ENCODE peak calls at places on chromosomes 2 and 18, in five cellular contexts. K is K562, Y is thoracic aorta, W is H9, B is MM.1S. D is an unnamed sample. For H3K4me1 and H3K27me3, the result is how much of the 10 kb centered on the place peaks cover.

GRCh38 chr2:33304032-33304864 is 172.2 kb upstream of the RASGRP3 start:
- DNase-seq in B (no peak), W (no peak), K (no peak), Y (no peak), D (no peak)

GRCh38 chr2:65129276-65129612 is 662 bp downstream of the RAB1A start:
- DNase-seq in K (no peak), Y (no peak), B (no peak), W (no peak), D (no peak)

GRCh38 chr18:48314694-48315093 is 94.5 kb downstream of the ZBTB7C start:
- DNase-seq in B (no peak), Y (no peak), W (peak), K (no peak), D (no peak)

GRCh38 chr2:98346259-98347236 is at the start of gene CNGA3:
- DNase-seq in K (peak), B (no peak), Y (no peak), W (peak), D (no peak)

GRCh38 chr2:98835831-98836385 is 100.1 kb downstream of the CRACDL start:
- DNase-seq in K (no peak), B (no peak), W (no peak), Y (no peak), D (no peak)

GRCh38 chr2:133063792-133064191 is 393.8 kb upstream of the LYPD1 start:
- DNase-seq in K (no peak), B (peak), W (peak), Y (no peak), D (no peak)

GRCh38 chr2:168781191-168781818 is 21.1 kb upstream of the NOSTRIN start:
- DNase-seq in Y (no peak), K (no peak), W (no peak), B (no peak), D (no peak)

GRCh38 chr2:41701231-41701630 is 346.6 kb upstream of the PKDCC start:
- DNase-seq in Y (no peak), W (no peak), B (no peak), K (no peak), D (no peak)

GRCh38 chr2:181682026-181682789 is 1.9 kb upstream of the NEUROD1 start:
- DNase-seq in Y (no peak), B (no peak), K (no peak), W (no peak), D (no peak)

GRCh38 chr18:7117390-7118355 is at the start of gene LAMA1:
- DNase-seq in W (peak), B (no peak), Y (no peak), K (no peak), D (no peak)

GRCh38 chr18:41966943-41967342 is 11.9 kb downstream of the PIK3C3 start:
- DNase-seq in W (no peak), Y (no peak), K (no peak), B (no peak), D (no peak)

GRCh38 chr2:46229134-46230063 is 67.8 kb upstream of the EPAS1 start:
- DNase-seq in B (no peak), W (peak), K (no peak), Y (no peak), D (no peak)

GRCh38 chr2:95380280-95380679 is 22.2 kb upstream of the FAHD2A start:
- DNase-seq in K (no peak), B (no peak), Y (no peak), W (no peak), D (peak)

GRCh38 chr2:19899853-19900525 is 1.8 kb downstream of the TTC32 start:
- DNase-seq in K (no peak), Y (no peak), B (peak), W (no peak), D (no peak)

GRCh38 chr2:101989740-101990460 is 1.9 kb upstream of the IL1R2 start:
- DNase-seq in Y (no peak), B (no peak), K (no peak), W (no peak), D (no peak)

GRCh38 chr2:39733070-39733674 is 45.9 kb downstream of the THUMPD2 start:
- DNase-seq in K (no peak), W (no peak), Y (no peak), B (no peak), D (no peak)

GRCh38 chr2:231613054-231613654 is 20.5 kb downstream of the TEX44 start:
- DNase-seq in K (no peak), B (no peak), Y (no peak), W (no peak), D (peak)

GRCh38 chr2:18154259-18154658 is 275.8 kb downstream of the KCNS3 start:
- DNase-seq in B (no peak), K (no peak), W (no peak), Y (no peak), D (no peak)

GRCh38 chr2:111659361-111660281 is 224.4 kb downstream of the ANAPC1 start:
- DNase-seq in B (peak), Y (peak), K (no peak), W (peak), D (peak)

GRCh38 chr2:208570851-208571763 is 164.5 kb downstream of the PTH2R start:
- DNase-seq in B (no peak), K (peak), Y (no peak), W (no peak), D (no peak)

GRCh38 chr2:289362-290089 is 1.6 kb upstream of the ALKAL2 start:
- DNase-seq in B (no peak), K (peak), W (peak), Y (no peak), D (no peak)

GRCh38 chr2:177735318-177735803 is 337.2 kb downstream of the PDE11A start:
- DNase-seq in K (no peak), Y (no peak), W (no peak), B (no peak), D (no peak)

GRCh38 chr2:127104881-127105655 is 1.9 kb downstream of the BIN1 start:
- DNase-seq in B (no peak), K (no peak), W (peak), Y (no peak), D (peak)

GRCh38 chr2:82994186-82994585 is 1464.9 kb downstream of the SUCLG1 start:
- DNase-seq in W (no peak), K (no peak), B (no peak), Y (no peak), D (no peak)

GRCh38 chr2:128475427-128476211 is 157.0 kb upstream of the HS6ST1 start:
- DNase-seq in B (no peak), W (peak), Y (no peak), K (no peak), D (no peak)

GRCh38 chr2:238158807-238159539 is at the start of gene ERFE:
- DNase-seq in W (peak), Y (no peak), K (peak), B (peak), D (no peak)

GRCh38 chr2:9653485-9654271 is 22.9 kb upstream of the YWHAQ start:
- DNase-seq in Y (no peak), W (no peak), B (no peak), K (no peak), D (no peak)

GRCh38 chr18:58272779-58273500 is 228.9 kb downstream of the NEDD4L start:
- DNase-seq in B (no peak), Y (no peak), W (no peak), K (no peak), D (no peak)

GRCh38 chr18:61831071-61831470 is 61.7 kb downstream of the RNF152 start:
- DNase-seq in K (no peak), B (no peak), Y (no peak), W (no peak), D (no peak)

GRCh38 chr2:99971326-99971965 is 170.9 kb downstream of the AFF3 start:
- DNase-seq in Y (no peak), W (no peak), K (no peak), B (no peak), D (no peak)

DNA sequence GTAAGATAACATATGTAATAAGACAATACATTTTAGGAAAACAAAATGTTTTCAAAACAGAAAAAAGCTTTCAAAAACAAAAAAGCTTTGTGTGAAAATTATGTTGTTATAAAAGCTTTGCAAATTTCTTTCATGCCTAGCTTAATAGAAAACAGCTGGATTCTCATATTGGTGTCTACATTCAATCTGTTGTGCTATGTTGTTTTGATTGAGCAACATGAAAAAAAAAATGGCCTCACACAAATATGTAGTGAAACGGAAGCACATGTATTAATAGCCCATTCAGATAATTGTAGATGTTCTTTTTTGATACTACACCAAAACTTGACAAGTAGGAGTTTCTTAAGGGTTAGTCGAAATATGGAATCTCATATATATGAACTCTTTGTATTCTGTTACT is 197.5 kb downstream of the ZEB2 start:
- DNase-seq in K (no peak), W (no peak), Y (no peak), B (no peak), D (no peak)
- H3K4me1 ChIP-seq in K (under half), W (under half), Y (under half), B (under half), D (under half)

DNA sequence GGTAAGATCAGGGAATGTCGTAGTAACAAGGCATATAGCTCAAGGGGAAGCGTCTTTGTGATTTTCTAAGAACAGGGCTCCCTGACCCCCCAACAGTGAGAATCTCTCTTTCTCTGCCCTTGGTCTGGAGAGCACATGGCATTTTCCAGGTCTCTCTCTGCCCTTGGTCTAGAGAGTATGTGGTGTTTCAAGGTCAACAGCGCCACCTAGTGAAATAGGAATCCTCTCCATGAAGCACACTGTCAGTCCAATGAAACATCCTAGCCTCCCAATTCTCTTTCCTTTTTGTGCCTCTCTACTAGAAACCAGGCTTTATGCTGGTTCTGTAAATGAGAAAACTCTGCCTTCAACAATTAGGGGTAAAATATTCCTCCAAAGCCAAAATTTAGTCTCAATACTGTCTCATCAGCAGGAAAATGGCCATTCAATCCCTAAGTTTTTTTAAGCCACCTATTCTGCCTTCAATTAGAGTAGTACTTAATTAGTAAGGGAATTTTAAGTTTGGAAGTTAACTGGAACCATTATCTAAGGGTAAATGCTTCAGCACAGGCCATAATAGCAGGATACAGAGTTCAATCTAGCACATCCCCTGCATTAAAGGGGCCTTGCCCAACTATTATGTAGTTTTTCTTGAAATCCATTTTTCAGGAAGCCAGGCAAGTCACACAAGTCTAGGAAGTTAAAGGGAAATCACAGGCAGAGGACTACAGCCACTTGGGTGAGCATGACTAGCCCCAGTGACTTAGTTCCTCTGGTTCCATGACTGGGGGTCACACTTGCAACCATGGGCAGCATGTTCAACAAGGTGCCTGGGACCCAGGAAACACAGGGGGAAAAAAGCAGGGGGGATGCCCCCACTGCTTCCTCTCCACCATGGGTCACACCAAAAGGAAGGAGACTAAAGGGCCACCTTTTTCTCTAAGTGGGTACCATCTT is 12.4 kb downstream of the DYM start:
- DNase-seq in K (peak), B (peak), W (peak), Y (no peak), D (no peak)
- TF ChIP-seq CTCF in K (peak), B (peak), W (peak), Y (peak), D (peak)

GRCh38 chr2:205217004-205217403 is 465.3 kb upstream of the NRP2 start:
- DNase-seq in W (no peak), Y (no peak), K (no peak), B (no peak), D (no peak)

GRCh38 chr2:205216580-205216979 is 465.7 kb upstream of the NRP2 start:
- DNase-seq in W (no peak), B (no peak), Y (no peak), K (no peak), D (no peak)

GRCh38 chr2:205216092-205216491 is 466.2 kb upstream of the NRP2 start:
- DNase-seq in W (no peak), Y (no peak), K (no peak), B (no peak), D (no peak)

GRCh38 chr2:205220559-205220958 is 461.7 kb upstream of the NRP2 start:
- DNase-seq in K (no peak), B (no peak), W (no peak), Y (no peak), D (no peak)

DNA sequence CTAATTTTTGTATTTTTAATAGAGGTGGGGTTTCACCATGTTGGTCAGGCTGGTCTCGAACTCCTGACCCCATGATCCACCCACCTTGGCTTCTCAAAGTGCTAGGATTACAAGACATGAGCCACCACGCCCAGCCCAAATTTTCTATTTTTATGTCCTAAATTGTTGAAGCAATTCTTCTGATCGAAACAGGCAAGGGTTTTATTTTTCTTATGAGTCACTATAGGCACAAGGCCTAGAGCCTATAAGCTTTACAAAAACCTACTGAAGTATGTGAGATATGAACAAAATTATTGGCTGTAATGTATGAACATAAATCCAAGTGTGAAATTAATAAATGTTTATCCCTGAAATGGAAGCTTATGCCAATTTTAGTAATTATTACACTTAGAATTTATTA is 464.2 kb upstream of the NRP2 start:
- DNase-seq in Y (no peak), W (no peak), B (no peak), K (no peak), D (no peak)
- H3K27me3 ChIP-seq in Y (under half), W (under half), B (under half), K (under half), D (under half)

GRCh38 chr2:27290571-27290970 is 8.3 kb downstream of the TRIM54 start:
- DNase-seq in B (no peak), K (no peak), Y (no peak), W (no peak), D (no peak)
- H3K4me1 ChIP-seq in B (under half), K (under half), Y (under half), W (under half), D (under half)

D was measured in tibial artery.